ENCODE peak calls at places on chromosome 5, in five cellular contexts. J is fibroblast of lung, U is spleen, B is breast epithelium, T is HCT116. Q is an unnamed sample.
A peak's percentile ranks its signal among the peaks of the same experiment; 100 is the strongest.

GRCh38 chr5:62257018-62257367 is 49.0 kb upstream of the KIF2A start:
- DNase-seq in J (no peak), U (no peak), B (no peak), T (no peak), Q (no peak)

GRCh38 chr5:56012281-56012963 is 17.7 kb upstream of the IL6ST start:
- DNase-seq in J (peak; percentile 81), U (no peak), B (no peak), T (no peak), Q (no peak)

GRCh38 chr5:138469540-138470321 is 4.5 kb downstream of the EGR1 start:
- DNase-seq in J (peak; percentile 80), U (no peak), B (peak; percentile 78), T (peak; percentile 88), Q (peak; percentile 81)

GRCh38 chr5:5788793-5789192 is 366.3 kb downstream of the ICE1 start:
- DNase-seq in J (no peak), U (no peak), B (no peak), T (no peak), Q (no peak)

GRCh38 chr5:54745599-54745998 is 228.0 kb downstream of the SNX18 start:
- DNase-seq in J (no peak), U (no peak), B (no peak), T (no peak), Q (no peak)

GRCh38 chr5:158373623-158374375 is 514.9 kb upstream of the CLINT1 start:
- DNase-seq in J (no peak), U (no peak), B (no peak), T (no peak), Q (no peak)

GRCh38 chr5:162683280-162683679 is 615.7 kb downstream of the GABRG2 start:
- DNase-seq in J (no peak), U (no peak), B (no peak), T (no peak), Q (no peak)

GRCh38 chr5:88256872-88257271 is 11.8 kb downstream of the TMEM161B start:
- DNase-seq in J (no peak), U (no peak), B (no peak), T (no peak), Q (no peak)

GRCh38 chr5:116939641-116940040 is 365.0 kb upstream of the SEMA6A start:
- DNase-seq in J (no peak), U (no peak), B (no peak), T (no peak), Q (peak; percentile 26)

GRCh38 chr5:139757727-139758509 is 37.7 kb upstream of the PSD2 start:
- DNase-seq in J (no peak), U (no peak), B (no peak), T (no peak), Q (no peak)

GRCh38 chr5:109102291-109102690 is 307.5 kb downstream of the PJA2 start:
- DNase-seq in J (peak; percentile 26), U (no peak), B (no peak), T (no peak), Q (no peak)

GRCh38 chr5:100900142-100900795 is 2.8 kb downstream of the ST8SIA4 start:
- DNase-seq in J (peak; percentile 51), U (peak; percentile 88), B (no peak), T (no peak), Q (peak; percentile 56)

GRCh38 chr5:39775458-39776365 is 350.9 kb upstream of the DAB2 start:
- DNase-seq in J (peak; percentile 93), U (no peak), B (no peak), T (no peak), Q (no peak)

GRCh38 chr5:172491481-172491880 is 37.2 kb upstream of the SH3PXD2B start:
- DNase-seq in J (no peak), U (no peak), B (no peak), T (no peak), Q (no peak)

GRCh38 chr5:32475338-32476097 is 31.0 kb upstream of the ZFR start:
- DNase-seq in J (no peak), U (no peak), B (no peak), T (no peak), Q (no peak)

GRCh38 chr5:156497816-156498215 is 170.9 kb downstream of the SGCD start:
- DNase-seq in J (peak; percentile 48), U (no peak), B (no peak), T (no peak), Q (no peak)

GRCh38 chr5:95832664-95833063 is 10.1 kb upstream of the GLRX start:
- DNase-seq in J (no peak), U (no peak), B (no peak), T (no peak), Q (no peak)
- H3K36me3 ChIP-seq in J (no peaks in the 10 kb centered on the region), U (no peaks in the 10 kb centered on the region), B (no peaks in the 10 kb centered on the region), T (no peaks in the 10 kb centered on the region), Q (no peaks in the 10 kb centered on the region)

GRCh38 chr5:136424835-136425694 is 59.7 kb upstream of the TRPC7 start:
- DNase-seq in J (peak; percentile 31), U (peak; percentile 78), B (no peak), T (peak; percentile 47), Q (peak; percentile 73)
- TF ChIP-seq CTCF in J (peak; percentile 44), U (no peak), B (no peak), T (peak; percentile 93), Q (peak; percentile 82)

DNA sequence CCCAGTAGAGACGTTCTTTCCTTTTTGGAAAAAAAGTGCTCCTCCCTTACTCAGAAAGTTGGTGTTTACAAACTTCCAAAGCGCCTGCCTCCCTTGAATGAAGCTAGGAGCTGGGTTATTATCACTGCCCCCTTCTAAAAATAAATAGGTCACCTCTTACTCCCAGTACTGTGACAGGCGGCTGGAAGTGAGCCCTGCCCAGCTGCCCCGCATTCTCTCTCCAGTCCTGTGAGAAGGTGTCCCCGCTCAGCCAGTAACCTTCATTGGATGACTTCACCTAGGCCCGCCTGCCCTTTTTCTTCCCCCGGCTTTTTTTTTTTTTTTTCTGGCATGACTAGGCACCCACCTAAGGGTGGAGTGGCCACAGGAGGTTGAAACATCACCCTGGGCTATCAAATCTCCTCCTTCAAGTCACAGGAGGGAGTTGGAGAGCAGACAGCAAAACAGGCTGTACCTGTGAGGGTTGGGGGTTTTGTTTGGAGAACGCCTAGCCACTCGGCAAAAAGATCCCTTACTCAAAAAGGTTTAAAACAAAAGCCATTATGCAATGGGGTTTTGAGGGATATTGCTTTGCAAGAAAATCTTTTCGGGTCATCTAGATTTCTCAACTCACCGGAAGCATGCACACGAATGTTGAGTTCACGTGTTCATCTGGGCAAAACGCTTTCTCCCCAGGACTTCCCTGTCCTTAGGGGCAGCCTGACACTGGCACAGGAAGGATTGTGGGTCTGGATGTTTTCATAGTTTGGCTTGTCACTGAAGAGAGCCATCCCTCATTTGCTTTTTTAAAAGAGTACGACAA is 43.3 kb upstream of the ZNF622 start:
- DNase-seq in J (no peak), U (no peak), B (peak; percentile 66), T (peak; percentile 59), Q (no peak)
- H3K27ac ChIP-seq in J (no peak overlapping the region), U (no peak overlapping the region), B (peak overlapping the region; percentile 82), T (peak overlapping the region; percentile 21), Q (peak overlapping the region; percentile 90)

GRCh38 chr5:168415971-168416370 is 70.3 kb upstream of the RARS1 start:
- DNase-seq in J (no peak), U (peak; percentile 36), B (no peak), T (no peak), Q (no peak)

GRCh38 chr5:168409601-168410458 is 76.4 kb upstream of the RARS1 start:
- DNase-seq in J (peak; percentile 91), U (peak; percentile 68), B (no peak), T (peak; percentile 81), Q (peak; percentile 24)

GRCh38 chr5:168411871-168412270 is 74.4 kb upstream of the RARS1 start:
- DNase-seq in J (no peak), U (no peak), B (no peak), T (no peak), Q (no peak)

GRCh38 chr5:168413062-168413461 is 73.2 kb upstream of the RARS1 start:
- DNase-seq in J (no peak), U (peak; percentile 21), B (no peak), T (peak; percentile 58), Q (no peak)

DNA sequence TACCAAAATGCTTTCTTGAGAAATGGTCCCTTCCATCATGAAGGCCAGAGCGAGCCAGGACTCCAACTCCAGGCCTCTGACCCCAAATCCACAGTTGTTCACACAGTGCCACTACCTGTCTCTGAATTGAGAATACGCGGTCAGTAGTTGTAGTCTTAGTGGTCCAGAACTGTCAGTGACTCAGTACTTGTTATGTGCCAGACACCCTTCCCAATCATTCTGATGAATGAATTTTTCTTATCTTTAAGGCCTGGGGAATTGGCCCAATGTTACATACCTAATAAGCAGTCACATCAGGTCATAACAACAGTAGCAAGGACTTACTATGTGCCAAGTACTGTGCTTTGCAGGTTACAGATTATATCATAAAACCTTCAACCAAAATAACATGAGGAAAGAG is 72.7 kb upstream of the RARS1 start:
- DNase-seq in J (peak; percentile 85), U (no peak), B (no peak), T (no peak), Q (no peak)
- H3K36me3 ChIP-seq in J (no peaks in the 10 kb centered on the region), U (no peaks in the 10 kb centered on the region), B (no peaks in the 10 kb centered on the region), T (peaks cover 5% of the 10 kb centered on the region), Q (no peaks in the 10 kb centered on the region)

GRCh38 chr5:149489605-149490037 is 61.6 kb downstream of the CSNK1A1 start:
- DNase-seq in J (peak; percentile 50), U (no peak), B (peak; percentile 77), T (no peak), Q (no peak)

GRCh38 chr5:149488645-149489306 is 62.5 kb downstream of the CSNK1A1 start:
- DNase-seq in J (peak; percentile 23), U (no peak), B (no peak), T (no peak), Q (no peak)

GRCh38 chr5:149487672-149488071 is 63.6 kb downstream of the CSNK1A1 start:
- DNase-seq in J (peak; percentile 18), U (no peak), B (no peak), T (no peak), Q (no peak)

GRCh38 chr5:149485655-149486615 is 65.3 kb downstream of the CSNK1A1 start:
- DNase-seq in J (peak; percentile 100), U (no peak), B (peak; percentile 98), T (peak; percentile 90), Q (peak; percentile 54)

GRCh38 chr5:149486726-149487635 is 64.3 kb downstream of the CSNK1A1 start:
- DNase-seq in J (peak; percentile 82), U (no peak), B (no peak), T (no peak), Q (peak; percentile 66)
- TF ChIP-seq CTCF in J (no peak), U (no peak), B (no peak), T (no peak), Q (no peak)

DNA sequence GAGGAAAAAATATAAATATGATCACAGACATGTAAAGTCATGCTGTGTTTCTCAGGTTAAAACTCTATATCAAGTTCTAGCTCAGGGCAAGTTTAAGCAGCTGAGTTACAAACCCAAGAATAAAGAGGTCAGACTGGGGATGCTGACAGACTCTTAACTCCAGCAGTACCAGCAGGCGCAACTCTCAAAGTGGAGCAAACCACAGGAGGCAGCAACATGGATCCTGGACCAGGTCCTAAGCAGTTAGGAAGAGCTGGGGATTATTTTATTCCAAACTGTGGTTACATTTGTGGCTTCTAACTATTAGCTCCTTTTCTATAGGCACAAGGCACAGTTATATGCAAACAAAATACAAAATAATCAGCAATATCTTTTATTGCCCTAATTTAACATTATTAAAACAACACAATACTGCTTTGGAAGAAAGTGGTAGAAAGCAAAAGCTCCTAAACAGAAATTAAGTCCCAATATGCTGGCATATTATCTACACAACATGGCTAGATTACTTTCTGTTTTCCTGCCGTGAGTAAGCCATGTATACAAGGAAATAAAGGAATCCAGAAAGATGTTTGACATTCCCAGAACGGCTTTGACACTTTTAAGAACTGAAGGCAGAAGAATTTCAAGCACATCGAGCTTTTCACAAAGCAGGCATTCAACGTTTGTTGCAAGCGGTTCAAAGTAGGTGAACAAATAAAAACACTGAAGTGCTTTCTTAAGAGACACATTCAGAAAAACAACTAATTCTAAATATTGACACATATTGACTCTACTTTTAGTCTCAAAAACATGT is 378.8 kb upstream of the ZNF608 start:
- DNase-seq in J (peak; percentile 11), U (no peak), B (no peak), T (no peak), Q (peak; percentile 15)
- H3K27ac ChIP-seq in J (no peak overlapping the region), U (no peak overlapping the region), B (no peak overlapping the region), T (no peak overlapping the region), Q (no peak overlapping the region)

Q was measured in cardiac muscle cell.